ENCODE peak calls at places on chromosomes 6 and 20, in seven cellular contexts. N is small intestine; Z is type B pancreatic cell; J is GM23248; L is stimulated activated CD8-positive, alpha-beta memory T cell treated with anti-CD3 and anti-CD28 coated beads, Interleukin-15, amount 100 ng/mL, for 1 hour; Y is HFFc6; K is dermis blood vessel endothelial cell. X is an unnamed sample.

GRCh38 chr6:29553268-29554057 is 6.1 kb downstream of the UBD start:
- DNase-seq in Z (no peak), Y (no peak), J (peak; percentile 87), L (no peak), N (no peak), K (peak; percentile 14), X (no peak)

GRCh38 chr6:3608159-3608558 is 143.4 kb downstream of the PXDC1 start:
- DNase-seq in Y (no peak), J (no peak), N (no peak), L (no peak), K (no peak), Z (no peak), X (no peak)

GRCh38 chr20:63176448-63177133 is 39.3 kb downstream of the YTHDF1 start:
- DNase-seq in N (no peak), L (no peak), K (no peak), Y (no peak), J (no peak), Z (no peak), X (no peak)

GRCh38 chr20:23291575-23292240 is 58.9 kb upstream of the NXT1 start:
- DNase-seq in K (no peak), Z (no peak), N (no peak), L (no peak), Y (no peak), J (no peak), X (no peak)

GRCh38 chr6:190596-191395 is 101.5 kb upstream of the DUSP22 start:
- DNase-seq in L (no peak), N (no peak), K (no peak), J (no peak), Z (no peak), Y (no peak), X (no peak)

GRCh38 chr20:4092136-4092479 is 76.8 kb upstream of the RNF24 start:
- DNase-seq in L (no peak), N (no peak), Y (no peak), Z (no peak), K (no peak), J (no peak), X (no peak)

GRCh38 chr6:135909737-135910387 is 58.4 kb downstream of the PDE7B start:
- DNase-seq in J (peak; percentile 57), Z (no peak), N (peak; percentile 95), Y (peak; percentile 43), L (no peak), K (peak; percentile 76), X (no peak)

GRCh38 chr6:69835414-69836179 is 30.8 kb upstream of the COL19A1 start:
- DNase-seq in N (peak; percentile 42), Z (no peak), K (peak; percentile 69), Y (peak; percentile 37), L (no peak), J (peak; percentile 72), X (no peak)

GRCh38 chr20:34907616-34908469 is 31.4 kb downstream of the ACSS2 start:
- DNase-seq in N (peak; percentile 81), K (peak; percentile 94), Y (peak; percentile 91), L (no peak), Z (no peak), J (peak; percentile 89), X (no peak)

GRCh38 chr20:55937283-55937682 is 68.0 kb downstream of the CBLN4 start:
- DNase-seq in J (no peak), K (no peak), N (no peak), Z (no peak), Y (no peak), L (no peak), X (no peak)

GRCh38 chr20:1225263-1225728 is 548 bp upstream of the RAD21L1 start:
- DNase-seq in N (no peak), J (no peak), K (no peak), L (no peak), Y (no peak), Z (no peak), X (no peak)

GRCh38 chr6:79375635-79376425 is 141.3 kb upstream of the HMGN3 start:
- DNase-seq in N (no peak), Y (no peak), K (no peak), J (no peak), L (no peak), Z (no peak), X (no peak)

GRCh38 chr20:37669773-37670236 is 24.0 kb upstream of the CTNNBL1 start:
- DNase-seq in Z (no peak), Y (no peak), N (no peak), L (no peak), J (no peak), K (no peak), X (no peak)

GRCh38 chr6:30842754-30843610 is 41.3 kb upstream of the DDR1 start:
- DNase-seq in Y (no peak), K (no peak), Z (no peak), N (no peak), J (no peak), L (no peak), X (no peak)

GRCh38 chr20:59955131-59955796 is 3.0 kb upstream of the CDH26 start:
- DNase-seq in N (peak; percentile 54), L (no peak), J (peak; percentile 42), Z (no peak), K (peak; percentile 33), Y (peak; percentile 20), X (no peak)

GRCh38 chr20:24612799-24613775 is 143.7 kb downstream of the SYNDIG1 start:
- DNase-seq in J (no peak), N (no peak), K (no peak), Z (no peak), Y (no peak), L (no peak), X (no peak)

GRCh38 chr6:109062756-109063352 is 31.8 kb downstream of the SESN1 start:
- DNase-seq in K (no peak), Z (no peak), N (peak; percentile 48), Y (no peak), J (no peak), L (no peak), X (no peak)

GRCh38 chr6:52271852-52272460 is 12.6 kb downstream of the MCM3 start:
- DNase-seq in K (peak; percentile 77), Y (no peak), N (no peak), J (no peak), Z (no peak), L (no peak), X (no peak)

GRCh38 chr6:89079611-89080213 is 839 bp upstream of the PNRC1 start:
- DNase-seq in K (peak; percentile 79), Z (no peak), J (peak; percentile 85), Y (peak; percentile 35), L (peak; percentile 28), N (peak; percentile 83), X (no peak)

GRCh38 chr6:7784248-7784647 is 58.3 kb downstream of the BMP6 start:
- DNase-seq in Z (no peak), N (no peak), L (no peak), Y (no peak), K (no peak), J (no peak), X (no peak)